ENCODE peak calls at places on chromosomes 2 and 18, in eight cellular contexts. L is upper lobe of left lung, R is heart left ventricle, Z is HCT116, I is cardiac fibroblast, Y is mucosa of descending colon, J is kidney epithelial cell, B is body of pancreas. G is an unnamed sample.

GRCh38 chr2:189798312-189799029 is 14.2 kb downstream of the PMS1 start:
- DNase-seq in L (no peak), Y (no peak), J (no peak), I (peak), R (no peak), Z (peak), B (no peak), G (peak)

GRCh38 chr2:233816334-233816733 is 38.0 kb downstream of the HJURP start:
- DNase-seq in Z (no peak), R (no peak), J (no peak), Y (no peak), B (peak), I (no peak), L (no peak), G (no peak)

GRCh38 chr2:60984717-60985116 is 32.8 kb upstream of the PEX13 start:
- DNase-seq in R (no peak), J (no peak), Y (no peak), L (no peak), Z (no peak), B (no peak), I (no peak), G (no peak)

GRCh38 chr18:3891245-3891644 is 441.3 kb downstream of the TGIF1 start:
- DNase-seq in L (no peak), Z (no peak), I (no peak), J (no peak), R (no peak), Y (no peak), B (no peak), G (no peak)

GRCh38 chr18:22214731-22215528 is 45.5 kb downstream of the GATA6 start:
- DNase-seq in Y (no peak), R (no peak), B (no peak), L (no peak), Z (no peak), I (peak), J (no peak), G (no peak)

GRCh38 chr2:199144546-199144945 is 313.2 kb downstream of the SATB2 start:
- DNase-seq in L (no peak), Y (no peak), I (no peak), J (no peak), B (no peak), R (no peak), Z (no peak), G (no peak)

GRCh38 chr18:24726727-24727539 is 266.5 kb downstream of the HRH4 start:
- DNase-seq in Z (peak), J (peak), Y (peak), I (peak), B (peak), R (peak), L (peak), G (peak)

GRCh38 chr18:56541340-56541739 is 97.1 kb downstream of the TXNL1 start:
- DNase-seq in I (no peak), Y (no peak), J (no peak), L (no peak), B (no peak), R (no peak), Z (no peak), G (no peak)

GRCh38 chr2:128585706-128586105 is 267.0 kb upstream of the HS6ST1 start:
- DNase-seq in J (no peak), Y (no peak), L (no peak), B (no peak), R (no peak), Z (no peak), I (peak), G (no peak)

GRCh38 chr2:70767094-70767698 is 804 bp downstream of the ADD2 start:
- DNase-seq in J (no peak), R (no peak), I (no peak), L (no peak), Y (no peak), B (peak), Z (no peak), G (no peak)

GRCh38 chr2:15527074-15527739 is 33.9 kb downstream of the NBAS start:
- DNase-seq in I (no peak), Z (no peak), J (no peak), L (no peak), R (no peak), B (no peak), Y (no peak), G (no peak)

GRCh38 chr2:174597347-174598047 is at the start of gene WIPF1:
- DNase-seq in Z (no peak), Y (peak), L (peak), B (no peak), I (peak), R (no peak), J (no peak), G (no peak)

GRCh38 chr2:226256237-226256636 is 543.4 kb downstream of the IRS1 start:
- DNase-seq in J (peak), R (no peak), B (no peak), Z (no peak), I (peak), Y (no peak), L (no peak), G (no peak)

GRCh38 chr18:12679183-12679786 is 21.4 kb upstream of the SPIRE1 start:
- DNase-seq in B (no peak), L (peak), R (peak), Y (peak), I (peak), Z (no peak), J (no peak), G (no peak)

GRCh38 chr2:195622966-195623365 is 34.1 kb upstream of the SLC39A10 start:
- DNase-seq in J (peak), R (no peak), L (no peak), Z (no peak), B (no peak), I (no peak), Y (no peak), G (no peak)

GRCh38 chr2:27051902-27052645 is 606 bp downstream of the AGBL5 start:
- DNase-seq in J (no peak), B (peak), L (peak), I (no peak), Z (no peak), Y (no peak), R (peak), G (no peak)

GRCh38 chr2:133892352-133892913 is 324.2 kb upstream of the NCKAP5 start:
- DNase-seq in L (no peak), Z (no peak), Y (no peak), R (no peak), I (no peak), J (no peak), B (no peak), G (no peak)

GRCh38 chr2:45929674-45930395 is 278.4 kb downstream of the PRKCE start:
- DNase-seq in B (no peak), Z (no peak), L (no peak), R (no peak), I (no peak), Y (no peak), J (no peak), G (no peak)

GRCh38 chr2:28407131-28407975 is 14.7 kb downstream of the FOSL2 start:
- DNase-seq in I (no peak), R (no peak), Z (no peak), Y (no peak), L (no peak), B (no peak), J (no peak), G (no peak)

GRCh38 chr2:190214434-190215194 is 105.0 kb downstream of the HIBCH start:
- DNase-seq in J (no peak), L (no peak), B (no peak), I (peak), Y (no peak), Z (no peak), R (no peak), G (no peak)

DNA sequence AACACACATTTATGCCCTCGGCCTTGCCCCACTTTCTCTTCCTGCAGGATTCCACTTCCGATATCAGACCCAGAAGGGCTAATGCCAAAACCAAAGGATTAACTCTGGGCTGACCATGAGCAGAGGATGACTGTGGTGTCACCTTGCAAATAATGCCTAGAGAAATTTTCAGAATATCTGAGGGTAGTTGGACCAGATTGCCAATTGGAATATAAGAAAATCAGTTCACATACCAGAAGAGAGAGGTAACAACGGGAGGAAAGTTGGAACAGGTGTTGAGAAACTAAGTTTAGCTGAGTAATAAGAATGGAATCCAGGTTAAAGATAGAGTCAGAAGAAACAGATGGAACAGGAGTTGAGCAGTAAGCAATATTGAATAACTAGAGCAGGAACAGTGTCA is 232.7 kb upstream of the UBE2E3 start:
- DNase-seq in Y (no peak), R (no peak), I (no peak), L (no peak), Z (no peak), J (peak), B (no peak), G (no peak)
- H3K4me3 ChIP-seq in Y (no peak), R (no peak), I (no peak), L (no peak), Z (no peak), J (no peak), B (no peak), G (no peak)

GRCh38 chr2:167342769-167343168 is 454.5 kb downstream of the XIRP2 start:
- DNase-seq in J (no peak), Y (no peak), B (no peak), R (no peak), Z (no peak), L (no peak), I (no peak), G (no peak)
- TF ChIP-seq CTCF in J (peak), Y (no peak), B (no peak), R (no peak), Z (peak), L (no peak), I (peak), G (peak)

DNA sequence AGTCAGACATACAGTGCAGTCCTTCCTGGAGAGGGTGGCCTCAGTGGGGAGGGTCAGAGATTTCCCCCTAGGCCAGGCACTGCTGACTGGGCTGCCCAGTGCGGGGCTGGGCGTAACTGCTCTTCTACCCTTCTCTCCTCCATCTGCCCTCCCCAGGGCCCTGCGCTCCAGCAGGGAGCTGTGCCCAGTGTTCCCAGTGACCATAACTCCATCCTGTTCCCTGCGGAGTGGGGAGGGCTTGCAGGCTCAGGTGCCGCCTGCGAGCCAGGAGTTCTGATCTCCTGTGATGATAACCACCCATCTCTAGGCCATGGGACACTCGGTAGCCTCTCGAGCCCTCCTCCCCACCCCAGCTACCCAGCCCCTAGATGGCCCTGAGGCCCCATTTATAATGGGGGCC is 107.6 kb downstream of the SMAD7 start:
- DNase-seq in J (no peak), B (no peak), L (no peak), R (peak), I (no peak), Y (no peak), Z (no peak), G (no peak)
- H3K4me3 ChIP-seq in J (no peak), B (no peak), L (no peak), R (no peak), I (no peak), Y (no peak), Z (no peak), G (no peak)

DNA sequence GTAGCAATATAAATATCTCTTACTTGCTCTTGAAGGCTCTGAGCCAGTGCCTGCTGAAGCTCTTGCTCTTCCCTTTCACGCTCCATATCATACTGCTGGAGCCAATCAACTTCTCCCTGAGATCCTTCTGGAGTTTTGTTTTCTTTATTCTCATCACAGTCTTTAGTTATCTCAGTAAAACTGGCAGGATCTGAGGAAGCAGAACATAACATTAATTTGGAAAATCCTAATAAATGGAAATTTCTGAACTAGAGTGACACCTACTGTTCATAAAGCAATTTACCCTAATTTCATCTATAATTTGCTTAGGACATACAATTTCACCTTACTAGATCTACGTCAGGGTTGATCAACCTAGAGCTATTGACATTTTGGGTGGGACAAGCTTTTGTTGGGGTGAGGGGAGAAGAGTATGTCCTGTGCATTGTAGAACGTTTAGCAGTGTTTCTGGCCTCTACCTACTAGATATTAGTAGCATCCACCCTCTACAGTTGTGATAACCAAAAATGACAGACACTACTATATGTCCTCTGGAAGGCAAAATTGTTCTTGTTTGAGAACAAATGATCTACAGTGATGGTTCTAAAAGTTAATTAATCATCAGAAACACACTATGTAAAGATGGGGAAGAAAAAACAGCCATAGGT is 47.2 kb downstream of the VIL1 start:
- DNase-seq in Y (no peak), L (no peak), Z (no peak), R (no peak), J (no peak), B (no peak), I (peak), G (no peak)
- TF ChIP-seq CTCF in Y (peak), L (peak), Z (peak), R (peak), J (peak), B (peak), I (peak), G (peak)

GRCh38 chr2:177394622-177395021 is 2.0 kb downstream of the AGPS start:
- DNase-seq in J (no peak), Y (no peak), R (no peak), I (no peak), B (no peak), Z (no peak), L (no peak), G (no peak)

GRCh38 chr2:177398290-177398683 is 5.7 kb downstream of the AGPS start:
- DNase-seq in L (no peak), Y (no peak), R (no peak), Z (no peak), J (no peak), I (no peak), B (no peak), G (no peak)

GRCh38 chr2:177395594-177395993 is 3.0 kb downstream of the AGPS start:
- DNase-seq in L (no peak), Z (no peak), R (no peak), I (no peak), B (no peak), Y (no peak), J (no peak), G (no peak)

GRCh38 chr2:177397501-177398289 is 5.1 kb downstream of the AGPS start:
- DNase-seq in Y (peak), R (no peak), Z (no peak), L (no peak), I (peak), B (no peak), J (peak), G (no peak)

DNA sequence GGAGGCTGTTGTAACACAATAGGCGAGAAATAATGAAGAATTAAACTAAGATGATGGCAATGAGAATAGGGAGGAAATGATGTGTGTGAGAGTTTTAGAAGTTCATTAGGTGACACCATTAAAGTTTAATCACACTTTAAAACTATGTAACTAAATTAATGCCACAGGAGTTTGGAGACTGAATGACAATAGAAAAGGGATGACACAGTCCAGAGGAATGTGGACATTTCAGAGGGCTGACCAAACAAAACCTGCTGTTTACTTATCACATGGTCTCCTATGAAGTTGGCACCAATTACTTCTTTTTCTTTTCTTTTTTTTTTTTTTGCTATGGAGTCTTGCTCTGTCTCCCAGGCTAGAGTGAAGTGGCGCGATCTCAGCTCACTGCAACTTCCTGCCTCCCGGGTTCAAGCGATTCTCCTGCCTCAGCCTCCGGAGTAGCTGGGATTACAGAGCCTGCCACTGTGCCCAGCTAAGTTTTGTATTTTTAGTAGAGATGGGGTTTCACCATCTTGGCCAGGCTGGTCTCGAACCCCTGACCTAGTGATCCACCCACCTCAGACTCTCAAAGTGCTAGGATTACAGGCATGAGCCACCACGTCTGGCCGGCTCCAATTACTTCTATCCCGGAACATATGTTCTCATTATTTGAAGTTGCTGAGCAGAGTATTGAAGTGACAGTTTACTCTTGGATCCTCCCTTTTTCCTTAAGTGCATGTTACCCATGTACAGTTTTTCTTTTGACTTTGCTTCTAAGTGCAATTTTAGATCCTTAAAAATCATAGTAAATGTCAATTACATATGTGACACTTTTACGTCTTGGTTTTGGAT is 4.3 kb downstream of the AGPS start:
- DNase-seq in I (peak), R (no peak), B (no peak), J (peak), L (no peak), Z (no peak), Y (no peak), G (no peak)
- H3K4me3 ChIP-seq in I (no peak), R (no peak), B (no peak), J (no peak), L (no peak), Z (no peak), Y (no peak), G (no peak)

DNA sequence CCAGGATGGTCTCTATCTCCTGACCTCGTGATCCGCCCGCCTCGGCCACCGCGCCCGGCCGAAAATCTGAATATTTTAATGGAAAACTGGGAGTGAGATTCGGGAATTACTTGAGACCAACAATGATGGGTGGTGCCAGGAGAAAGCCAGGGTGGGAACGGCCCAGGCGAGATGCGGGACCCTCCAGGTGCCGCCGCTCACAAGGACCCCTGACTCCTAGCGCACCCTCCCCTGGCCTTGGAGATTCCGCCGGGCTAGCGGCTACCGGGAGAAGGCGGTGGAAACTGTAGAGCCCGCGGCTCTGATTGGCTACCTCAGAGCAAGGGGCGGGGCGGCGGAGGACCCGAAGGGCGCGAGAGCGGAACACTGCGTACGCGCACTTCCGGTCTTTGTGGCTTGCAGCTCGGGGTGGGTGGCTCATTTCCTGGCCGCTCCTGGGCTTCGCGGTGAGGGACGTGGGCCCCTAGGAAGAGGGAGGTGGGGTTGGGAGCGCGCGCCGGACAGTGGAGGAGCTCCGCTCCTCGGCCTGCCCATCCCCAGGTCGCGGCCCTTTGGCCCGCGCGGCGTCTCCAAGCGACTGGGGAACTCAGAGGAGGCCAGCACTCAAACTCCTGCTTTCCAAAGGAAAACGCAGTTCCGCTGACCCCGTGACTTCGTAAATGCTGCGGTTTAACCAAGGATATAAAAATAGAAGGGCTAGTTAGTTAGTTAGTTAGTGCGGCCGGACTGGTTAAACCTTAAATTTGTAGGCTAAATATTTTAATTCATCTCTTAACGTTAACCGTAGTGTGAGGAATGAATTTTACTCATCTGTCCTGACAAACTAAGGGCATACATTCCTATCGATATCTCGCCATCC is at the start of gene ZNF397:
- DNase-seq in B (peak), L (peak), J (peak), R (peak), Y (peak), Z (peak), I (peak), G (peak)
- TF ChIP-seq CTCF in B (no peak), L (peak), J (no peak), R (no peak), Y (no peak), Z (no peak), I (no peak), G (no peak)

DNA sequence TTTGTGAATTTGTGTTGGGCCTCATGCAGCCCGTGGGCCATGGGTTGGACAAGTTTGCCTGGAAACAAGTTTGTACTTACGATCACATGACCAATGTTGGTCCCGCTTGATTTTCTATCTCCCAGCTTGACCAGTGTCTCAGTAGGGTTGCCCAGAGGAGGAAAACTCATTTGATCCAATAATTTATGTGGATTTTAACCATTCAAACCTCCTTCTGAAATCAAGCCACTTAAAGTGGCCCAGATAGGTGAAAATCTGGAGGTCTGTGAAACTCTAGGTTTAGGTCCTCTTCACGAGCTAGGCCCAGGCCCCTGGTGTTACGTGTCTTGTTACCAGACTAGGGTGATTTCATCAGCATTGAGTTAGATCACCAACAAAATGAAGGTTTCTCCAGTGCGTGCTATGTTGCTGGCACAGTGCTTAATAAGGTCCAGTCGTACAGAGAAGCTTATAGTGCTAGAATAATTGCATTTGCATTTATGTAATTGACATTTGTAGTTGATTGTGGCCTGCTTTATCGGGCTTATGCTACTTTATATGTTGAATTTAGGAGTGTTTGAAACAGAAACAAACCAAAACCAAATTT is 4.4 kb downstream of the ACTR2 start:
- DNase-seq in J (no peak), R (no peak), I (no peak), Y (no peak), L (no peak), B (no peak), Z (no peak), G (no peak)
- H3K4me3 ChIP-seq in J (no peak), R (no peak), I (no peak), Y (no peak), L (no peak), B (no peak), Z (no peak), G (no peak)

DNA sequence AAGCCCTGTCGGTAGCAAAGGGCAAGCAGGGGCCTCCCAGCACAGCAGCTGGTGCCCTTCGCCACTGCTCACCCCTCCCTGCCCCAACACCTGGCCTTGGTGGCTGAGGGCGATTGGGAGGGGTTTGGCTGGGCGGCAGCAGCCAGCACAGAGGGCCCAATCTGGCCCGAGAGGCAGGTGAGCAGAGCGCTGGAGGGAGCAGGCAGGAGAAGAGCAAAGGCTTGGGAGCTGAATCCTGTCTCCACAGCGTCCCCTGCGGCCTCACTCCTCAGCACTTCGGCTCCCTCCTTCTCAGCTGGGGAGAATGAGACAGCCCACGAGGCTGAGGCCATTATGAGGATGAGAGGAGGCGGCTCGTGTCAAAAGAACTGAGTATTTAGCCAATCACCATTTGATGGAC is 74.9 kb upstream of the TAF1B start:
- DNase-seq in I (no peak), B (peak), J (no peak), Y (peak), L (no peak), Z (no peak), R (no peak), G (no peak)
- TF ChIP-seq CTCF in I (no peak), B (peak), J (peak), Y (no peak), L (no peak), Z (no peak), R (peak), G (no peak)

G was measured in LNCaP clone FGC.